ENCODE peak calls at places on chromosomes 6 and 20, in eight cellular contexts. D, Y, V, N, T, M, X and U are unnamed samples.

GRCh38 chr6:165611294-165611693 is 51.7 kb downstream of the PDE10A start:
- DNase-seq in D (no peak), Y (peak), V (no peak), N (no peak), T (no peak), M (no peak), X (no peak), U (no peak)

GRCh38 chr20:401682-402495 is 6.2 kb upstream of the RBCK1 start:
- DNase-seq in D (no peak), Y (no peak), V (peak), N (peak), T (no peak), M (peak), X (peak), U (peak)

GRCh38 chr6:146990821-146991798 is 213.1 kb upstream of the STXBP5 start:
- DNase-seq in D (no peak), Y (no peak), V (no peak), N (peak), T (no peak), M (peak), X (no peak), U (no peak)

GRCh38 chr6:104064876-104065275 is 794.8 kb downstream of the HACE1 start:
- DNase-seq in D (no peak), Y (peak), V (no peak), N (no peak), T (no peak), M (no peak), X (no peak), U (no peak)

GRCh38 chr20:12110711-12111110 is 193.0 kb downstream of the BTBD3 start:
- DNase-seq in D (no peak), Y (no peak), V (no peak), N (no peak), T (no peak), M (no peak), X (no peak), U (no peak)

GRCh38 chr20:967796-968742 is 34.0 kb downstream of the RSPO4 start:
- DNase-seq in D (peak), Y (no peak), V (no peak), N (peak), T (no peak), M (peak), X (no peak), U (no peak)

GRCh38 chr20:40390654-40391053 is 298.4 kb downstream of the MAFB start:
- DNase-seq in D (no peak), Y (no peak), V (no peak), N (no peak), T (no peak), M (peak), X (no peak), U (no peak)

GRCh38 chr6:169974663-169975062 is 223.2 kb downstream of the ERMARD start:
- DNase-seq in D (no peak), Y (no peak), V (peak), N (no peak), T (no peak), M (no peak), X (no peak), U (no peak)

GRCh38 chr20:58155148-58155925 is 73.1 kb downstream of the ANKRD60 start:
- DNase-seq in D (no peak), Y (no peak), V (no peak), N (no peak), T (no peak), M (no peak), X (no peak), U (no peak)

GRCh38 chr20:50215101-50215500 is 24.5 kb downstream of the CEBPB start:
- DNase-seq in D (no peak), Y (no peak), V (no peak), N (no peak), T (no peak), M (no peak), X (no peak), U (peak)

GRCh38 chr20:41693136-41693979 is 75.2 kb upstream of the CHD6 start:
- DNase-seq in D (peak), Y (peak), V (peak), N (peak), T (peak), M (peak), X (peak), U (peak)

GRCh38 chr6:113854531-113855499 is 2.3 kb upstream of the MARCKS start:
- DNase-seq in D (peak), Y (peak), V (peak), N (peak), T (no peak), M (peak), X (peak), U (peak)

GRCh38 chr6:119207973-119208725 is 129.7 kb upstream of the FAM184A start:
- DNase-seq in D (no peak), Y (no peak), V (no peak), N (peak), T (no peak), M (peak), X (no peak), U (no peak)

GRCh38 chr6:138596591-138596990 is 97.3 kb upstream of the NHSL1 start:
- DNase-seq in D (no peak), Y (no peak), V (no peak), N (no peak), T (no peak), M (no peak), X (no peak), U (no peak)

GRCh38 chr20:20548527-20549266 is 163.7 kb downstream of the RALGAPA2 start:
- DNase-seq in D (no peak), Y (no peak), V (peak), N (peak), T (no peak), M (no peak), X (no peak), U (no peak)

GRCh38 chr6:155782320-155782730 is 326.7 kb upstream of the NOX3 start:
- DNase-seq in D (no peak), Y (no peak), V (peak), N (peak), T (no peak), M (no peak), X (no peak), U (no peak)

GRCh38 chr20:37369846-37370245 is 23.9 kb downstream of the SRC start:
- DNase-seq in D (no peak), Y (no peak), V (no peak), N (no peak), T (no peak), M (no peak), X (no peak), U (no peak)

GRCh38 chr6:73227606-73228255 is 2.4 kb upstream of the KHDC1L start:
- DNase-seq in D (no peak), Y (no peak), V (no peak), N (no peak), T (no peak), M (no peak), X (no peak), U (no peak)

GRCh38 chr20:32168184-32168910 is 39.2 kb downstream of the PLAGL2 start:
- DNase-seq in D (no peak), Y (no peak), V (peak), N (no peak), T (no peak), M (peak), X (no peak), U (no peak)

GRCh38 chr20:16052406-16052805 is 520.8 kb downstream of the KIF16B start:
- DNase-seq in D (no peak), Y (peak), V (no peak), N (no peak), T (no peak), M (no peak), X (no peak), U (no peak)

GRCh38 chr6:146287691-146288369 is 255.8 kb upstream of the RAB32 start:
- DNase-seq in D (no peak), Y (no peak), V (no peak), N (no peak), T (no peak), M (no peak), X (no peak), U (no peak)

GRCh38 chr6:44925100-44925739 is 402.9 kb upstream of the RUNX2 start:
- DNase-seq in D (peak), Y (peak), V (no peak), N (peak), T (peak), M (no peak), X (no peak), U (no peak)

GRCh38 chr6:123316733-123317323 is 319.9 kb downstream of the TRDN start:
- DNase-seq in D (peak), Y (no peak), V (no peak), N (peak), T (no peak), M (peak), X (no peak), U (no peak)

GRCh38 chr20:10381477-10381876 is 52.5 kb downstream of the MKKS start:
- DNase-seq in D (peak), Y (no peak), V (no peak), N (no peak), T (no peak), M (no peak), X (no peak), U (no peak)

GRCh38 chr20:18657575-18657974 is 69.7 kb downstream of the DTD1 start:
- DNase-seq in D (no peak), Y (no peak), V (no peak), N (no peak), T (no peak), M (no peak), X (no peak), U (no peak)

GRCh38 chr6:47428288-47428687 is 49.3 kb upstream of the CD2AP start:
- DNase-seq in D (no peak), Y (no peak), V (no peak), N (no peak), T (no peak), M (no peak), X (no peak), U (no peak)

GRCh38 chr20:46051556-46052323 is 22.7 kb downstream of the SLC12A5 start:
- DNase-seq in D (no peak), Y (no peak), V (peak), N (no peak), T (no peak), M (peak), X (no peak), U (no peak)

GRCh38 chr20:45229264-45230056 is 8.3 kb downstream of the SEMG2 start:
- DNase-seq in D (peak), Y (no peak), V (no peak), N (peak), T (peak), M (peak), X (no peak), U (no peak)

GRCh38 chr20:30168025-30168799 is 1089.3 kb upstream of the DEFB115 start:
- DNase-seq in D (no peak), Y (no peak), V (peak), N (no peak), T (peak), M (no peak), X (no peak), U (no peak)

GRCh38 chr20:16898433-16898832 is 150.3 kb downstream of the OTOR start:
- DNase-seq in D (no peak), Y (no peak), V (no peak), N (no peak), T (no peak), M (peak), X (no peak), U (no peak)

GRCh38 chr6:89146748-89147715 is 1.2 kb downstream of the PM20D2 start:
- DNase-seq in D (peak), Y (peak), V (no peak), N (peak), T (no peak), M (peak), X (no peak), U (peak)

GRCh38 chr6:158149641-158150040 is 18.4 kb downstream of the SERAC1 start:
- DNase-seq in D (no peak), Y (peak), V (no peak), N (no peak), T (no peak), M (no peak), X (no peak), U (no peak)

GRCh38 chr20:6665621-6666345 is 101.7 kb upstream of the BMP2 start:
- DNase-seq in D (no peak), Y (no peak), V (no peak), N (no peak), T (no peak), M (no peak), X (no peak), U (no peak)

GRCh38 chr6:113076116-113076515 is 729.0 kb downstream of the RFPL4B start:
- DNase-seq in D (no peak), Y (no peak), V (no peak), N (no peak), T (no peak), M (no peak), X (no peak), U (no peak)

GRCh38 chr20:17494201-17494600 is 37.0 kb downstream of the BFSP1 start:
- DNase-seq in D (no peak), Y (no peak), V (no peak), N (no peak), T (no peak), M (no peak), X (no peak), U (no peak)

GRCh38 chr20:35303735-35304431 is 11.7 kb upstream of the FAM83C start:
- DNase-seq in D (peak), Y (peak), V (peak), N (peak), T (peak), M (peak), X (peak), U (peak)

GRCh38 chr6:109720336-109720735 is 29.2 kb downstream of the FIG4 start:
- DNase-seq in D (no peak), Y (no peak), V (no peak), N (no peak), T (no peak), M (no peak), X (no peak), U (no peak)